ENCODE peak calls at places on chromosomes 16 and 17, in seven cellular contexts. One of them, this sample, is unnamed.
A peak's percentile ranks its signal among the peaks of the same experiment; 100 is the strongest.

GRCh38 chr17:60729854-60730253 is 52.2 kb downstream of the BCAS3 start:
- DNase-seq in neuronal stem cell: no peak
- DNase-seq in AG09309: no peak
- DNase-seq in GM18507: no peak
- DNase-seq in NCI-H1694: no peak
- DNase-seq in WTC11: no peak
- DNase-seq in endothelial cell: no peak
- DNase-seq in this sample: no peak

GRCh38 chr17:44589316-44590071 is 32.2 kb downstream of the FZD2 start:
- DNase-seq in neuronal stem cell: no peak
- DNase-seq in AG09309: no peak
- DNase-seq in GM18507: no peak
- DNase-seq in NCI-H1694: no peak
- DNase-seq in WTC11: no peak
- DNase-seq in endothelial cell: no peak
- DNase-seq in this sample: no peak

GRCh38 chr17:13283606-13284005 is 265.8 kb upstream of the ELAC2 start:
- DNase-seq in neuronal stem cell: no peak
- DNase-seq in AG09309: no peak
- DNase-seq in GM18507: no peak
- DNase-seq in NCI-H1694: no peak
- DNase-seq in WTC11: no peak
- DNase-seq in endothelial cell: no peak
- DNase-seq in this sample: no peak

GRCh38 chr16:50229149-50229726 is 37.1 kb upstream of the ADCY7 start:
- DNase-seq in neuronal stem cell: no peak
- DNase-seq in AG09309: no peak
- DNase-seq in GM18507: no peak
- DNase-seq in NCI-H1694: no peak
- DNase-seq in WTC11: no peak
- DNase-seq in endothelial cell: no peak
- DNase-seq in this sample: no peak

GRCh38 chr17:6104956-6105355 is 34.8 kb downstream of the WSCD1 start:
- DNase-seq in neuronal stem cell: no peak
- DNase-seq in AG09309: no peak
- DNase-seq in GM18507: no peak
- DNase-seq in NCI-H1694: no peak
- DNase-seq in WTC11: no peak
- DNase-seq in endothelial cell: no peak
- DNase-seq in this sample: no peak

GRCh38 chr17:76237859-76238313 is 2.4 kb downstream of the RNF157 start:
- DNase-seq in neuronal stem cell: no peak
- DNase-seq in AG09309: no peak
- DNase-seq in GM18507: no peak
- DNase-seq in NCI-H1694: no peak
- DNase-seq in WTC11: no peak
- DNase-seq in endothelial cell: no peak
- DNase-seq in this sample: no peak

GRCh38 chr17:70134042-70134441 is 35.3 kb upstream of the KCNJ2 start:
- DNase-seq in neuronal stem cell: no peak
- DNase-seq in AG09309: no peak
- DNase-seq in GM18507: no peak
- DNase-seq in NCI-H1694: no peak
- DNase-seq in WTC11: no peak
- DNase-seq in endothelial cell: no peak
- DNase-seq in this sample: no peak

GRCh38 chr17:3475812-3476686 is at the start of gene ASPA:
- DNase-seq in neuronal stem cell: no peak
- DNase-seq in AG09309: no peak
- DNase-seq in GM18507: no peak
- DNase-seq in NCI-H1694: no peak
- DNase-seq in WTC11: no peak
- DNase-seq in endothelial cell: no peak
- DNase-seq in this sample: peak; percentile 26

GRCh38 chr17:60993497-60993896 is 315.8 kb downstream of the BCAS3 start:
- DNase-seq in neuronal stem cell: no peak
- DNase-seq in AG09309: no peak
- DNase-seq in GM18507: no peak
- DNase-seq in NCI-H1694: no peak
- DNase-seq in WTC11: no peak
- DNase-seq in endothelial cell: no peak
- DNase-seq in this sample: no peak

GRCh38 chr17:721540-721937 is 6.9 kb upstream of the VPS53 start:
- DNase-seq in neuronal stem cell: no peak
- DNase-seq in AG09309: no peak
- DNase-seq in GM18507: no peak
- DNase-seq in NCI-H1694: no peak
- DNase-seq in WTC11: no peak
- DNase-seq in endothelial cell: no peak
- DNase-seq in this sample: no peak

GRCh38 chr17:74544991-74545441 is 899 bp downstream of the CD300C start:
- DNase-seq in neuronal stem cell: no peak
- DNase-seq in AG09309: no peak
- DNase-seq in GM18507: no peak
- DNase-seq in NCI-H1694: no peak
- DNase-seq in WTC11: no peak
- DNase-seq in endothelial cell: no peak
- DNase-seq in this sample: no peak

GRCh38 chr17:78356163-78356713 is 3.6 kb downstream of the SOCS3 start:
- DNase-seq in neuronal stem cell: no peak
- DNase-seq in AG09309: no peak
- DNase-seq in GM18507: no peak
- DNase-seq in NCI-H1694: no peak
- DNase-seq in WTC11: peak; percentile 66
- DNase-seq in endothelial cell: no peak
- DNase-seq in this sample: peak; percentile 31

GRCh38 chr17:10271004-10271620 is 72.7 kb upstream of the GAS7 start:
- DNase-seq in neuronal stem cell: no peak
- DNase-seq in AG09309: peak; percentile 23
- DNase-seq in GM18507: no peak
- DNase-seq in NCI-H1694: no peak
- DNase-seq in WTC11: no peak
- DNase-seq in endothelial cell: no peak
- DNase-seq in this sample: no peak

GRCh38 chr16:84330685-84331050 is 36.0 kb downstream of the WFDC1 start:
- DNase-seq in neuronal stem cell: no peak
- DNase-seq in AG09309: no peak
- DNase-seq in GM18507: no peak
- DNase-seq in NCI-H1694: no peak
- DNase-seq in WTC11: no peak
- DNase-seq in endothelial cell: no peak
- DNase-seq in this sample: no peak

GRCh38 chr16:69179255-69180010 is 7.5 kb upstream of the SNTB2 start:
- DNase-seq in neuronal stem cell: no peak
- DNase-seq in AG09309: peak; percentile 81
- DNase-seq in GM18507: no peak
- DNase-seq in NCI-H1694: peak; percentile 63
- DNase-seq in WTC11: no peak
- DNase-seq in endothelial cell: no peak
- DNase-seq in this sample: peak; percentile 35

GRCh38 chr17:229130-229944 is 47.9 kb upstream of the DOC2B start:
- DNase-seq in neuronal stem cell: no peak
- DNase-seq in AG09309: no peak
- DNase-seq in GM18507: no peak
- DNase-seq in NCI-H1694: no peak
- DNase-seq in WTC11: peak; percentile 6
- DNase-seq in endothelial cell: no peak
- DNase-seq in this sample: no peak

GRCh38 chr16:88508868-88509748 is 56.0 kb downstream of the ZFPM1 start:
- DNase-seq in neuronal stem cell: no peak
- DNase-seq in AG09309: no peak
- DNase-seq in GM18507: no peak
- DNase-seq in NCI-H1694: no peak
- DNase-seq in WTC11: no peak
- DNase-seq in endothelial cell: no peak
- DNase-seq in this sample: no peak

GRCh38 chr17:76337413-76337777 is 16.3 kb downstream of the PRPSAP1 start:
- DNase-seq in neuronal stem cell: no peak
- DNase-seq in AG09309: no peak
- DNase-seq in GM18507: no peak
- DNase-seq in NCI-H1694: no peak
- DNase-seq in WTC11: no peak
- DNase-seq in endothelial cell: no peak
- DNase-seq in this sample: no peak

GRCh38 chr17:12592941-12593340 is 72.7 kb upstream of the MYOCD start:
- DNase-seq in neuronal stem cell: no peak
- DNase-seq in AG09309: no peak
- DNase-seq in GM18507: no peak
- DNase-seq in NCI-H1694: no peak
- DNase-seq in WTC11: no peak
- DNase-seq in endothelial cell: no peak
- DNase-seq in this sample: no peak

GRCh38 chr16:87392823-87393679 is 915 bp downstream of the MAP1LC3B start:
- DNase-seq in neuronal stem cell: peak; percentile 21
- DNase-seq in AG09309: no peak
- DNase-seq in GM18507: no peak
- DNase-seq in NCI-H1694: no peak
- DNase-seq in WTC11: peak; percentile 66
- DNase-seq in endothelial cell: peak; percentile 53
- DNase-seq in this sample: peak; percentile 19

GRCh38 chr17:49996121-49996494 is 1.1 kb upstream of the DLX3 start:
- DNase-seq in neuronal stem cell: no peak
- DNase-seq in AG09309: no peak
- DNase-seq in GM18507: no peak
- DNase-seq in NCI-H1694: no peak
- DNase-seq in WTC11: no peak
- DNase-seq in endothelial cell: no peak
- DNase-seq in this sample: no peak

GRCh38 chr17:81502471-81503017 is 10.1 kb downstream of the ACTG1 start:
- DNase-seq in neuronal stem cell: no peak
- DNase-seq in AG09309: no peak
- DNase-seq in GM18507: no peak
- DNase-seq in NCI-H1694: no peak
- DNase-seq in WTC11: no peak
- DNase-seq in endothelial cell: no peak
- DNase-seq in this sample: no peak

GRCh38 chr16:972316-973002 is 1.7 kb upstream of the LMF1 start:
- DNase-seq in neuronal stem cell: no peak
- DNase-seq in AG09309: no peak
- DNase-seq in GM18507: no peak
- DNase-seq in NCI-H1694: no peak
- DNase-seq in WTC11: no peak
- DNase-seq in endothelial cell: no peak
- DNase-seq in this sample: no peak

GRCh38 chr16:86508947-86509758 is 1.2 kb upstream of the FOXF1 start:
- DNase-seq in neuronal stem cell: peak; percentile 48
- DNase-seq in AG09309: no peak
- DNase-seq in GM18507: no peak
- DNase-seq in NCI-H1694: no peak
- DNase-seq in WTC11: no peak
- DNase-seq in endothelial cell: no peak
- DNase-seq in this sample: peak; percentile 61

GRCh38 chr17:49193513-49194296 is 16.7 kb downstream of the GNGT2 start:
- DNase-seq in neuronal stem cell: peak; percentile 52
- DNase-seq in AG09309: no peak
- DNase-seq in GM18507: no peak
- DNase-seq in NCI-H1694: peak; percentile 32
- DNase-seq in WTC11: peak; percentile 49
- DNase-seq in endothelial cell: peak; percentile 26
- DNase-seq in this sample: peak; percentile 80

GRCh38 chr16:87956771-87957279 is 5.6 kb downstream of the BANP start:
- DNase-seq in neuronal stem cell: no peak
- DNase-seq in AG09309: no peak
- DNase-seq in GM18507: no peak
- DNase-seq in NCI-H1694: peak; percentile 6
- DNase-seq in WTC11: no peak
- DNase-seq in endothelial cell: no peak
- DNase-seq in this sample: peak; percentile 29

GRCh38 chr17:49390548-49391324 is 23.9 kb downstream of the PHB1 start:
- DNase-seq in neuronal stem cell: no peak
- DNase-seq in AG09309: no peak
- DNase-seq in GM18507: no peak
- DNase-seq in NCI-H1694: no peak
- DNase-seq in WTC11: no peak
- DNase-seq in endothelial cell: no peak
- DNase-seq in this sample: no peak